ENCODE peak calls at places on chromosomes 12 and 14, in four cellular contexts. One of them, this sample, is unnamed.

GRCh38 chr12:78157199-78157598 is 326.5 kb downstream of the NAV3 start:
- DNase-seq in omental fat pad: no peak
- DNase-seq in endothelial cell of umbilical vein: no peak
- DNase-seq in fibroblast of mammary gland: peak
- DNase-seq in this sample: no peak

GRCh38 chr12:80837342-80837978 is 100.3 kb downstream of the LIN7A start:
- DNase-seq in omental fat pad: no peak
- DNase-seq in endothelial cell of umbilical vein: peak
- DNase-seq in fibroblast of mammary gland: peak
- DNase-seq in this sample: no peak

GRCh38 chr12:111055181-111055880 is 135.0 kb upstream of the MYL2 start:
- DNase-seq in omental fat pad: no peak
- DNase-seq in endothelial cell of umbilical vein: no peak
- DNase-seq in fibroblast of mammary gland: no peak
- DNase-seq in this sample: no peak

GRCh38 chr14:105328678-105329390 is 14.3 kb downstream of the PACS2 start:
- DNase-seq in omental fat pad: no peak
- DNase-seq in endothelial cell of umbilical vein: no peak
- DNase-seq in fibroblast of mammary gland: no peak
- DNase-seq in this sample: no peak

GRCh38 chr14:51963164-51963733 is 26.1 kb upstream of the RTRAF start:
- DNase-seq in omental fat pad: no peak
- DNase-seq in endothelial cell of umbilical vein: peak
- DNase-seq in fibroblast of mammary gland: no peak
- DNase-seq in this sample: no peak

GRCh38 chr14:51879170-51879569 is 18.8 kb downstream of the GNG2 start:
- DNase-seq in omental fat pad: no peak
- DNase-seq in endothelial cell of umbilical vein: no peak
- DNase-seq in fibroblast of mammary gland: no peak
- DNase-seq in this sample: no peak

GRCh38 chr14:76051717-76052459 is 66.3 kb downstream of the IFT43 start:
- DNase-seq in omental fat pad: no peak
- DNase-seq in endothelial cell of umbilical vein: no peak
- DNase-seq in fibroblast of mammary gland: no peak
- DNase-seq in this sample: no peak

GRCh38 chr12:3607821-3608220 is 116.8 kb downstream of the PRMT8 start:
- DNase-seq in omental fat pad: no peak
- DNase-seq in endothelial cell of umbilical vein: no peak
- DNase-seq in fibroblast of mammary gland: no peak
- DNase-seq in this sample: no peak

GRCh38 chr12:108955225-108955835 is 65.5 kb downstream of the SVOP start:
- DNase-seq in omental fat pad: no peak
- DNase-seq in endothelial cell of umbilical vein: peak
- DNase-seq in fibroblast of mammary gland: peak
- DNase-seq in this sample: no peak

GRCh38 chr14:50342211-50343080 is 30.3 kb downstream of the DMAC2L start:
- DNase-seq in omental fat pad: no peak
- DNase-seq in endothelial cell of umbilical vein: peak
- DNase-seq in fibroblast of mammary gland: peak
- DNase-seq in this sample: peak

GRCh38 chr12:121184425-121184824 is 25.5 kb upstream of the P2RX4 start:
- DNase-seq in omental fat pad: no peak
- DNase-seq in endothelial cell of umbilical vein: no peak
- DNase-seq in fibroblast of mammary gland: no peak
- DNase-seq in this sample: no peak

GRCh38 chr14:73773441-73774243 is 59.5 kb upstream of the PNMA1 start:
- DNase-seq in omental fat pad: no peak
- DNase-seq in endothelial cell of umbilical vein: no peak
- DNase-seq in fibroblast of mammary gland: no peak
- DNase-seq in this sample: no peak

GRCh38 chr12:82174383-82174782 is 183.8 kb downstream of the CCDC59 start:
- DNase-seq in omental fat pad: no peak
- DNase-seq in endothelial cell of umbilical vein: no peak
- DNase-seq in fibroblast of mammary gland: no peak
- DNase-seq in this sample: no peak

GRCh38 chr14:94051115-94051514 is 25.0 kb downstream of the OTUB2 start:
- DNase-seq in omental fat pad: no peak
- DNase-seq in endothelial cell of umbilical vein: peak
- DNase-seq in fibroblast of mammary gland: peak
- DNase-seq in this sample: no peak

GRCh38 chr12:108483213-108483920 is 31.7 kb upstream of the FICD start:
- DNase-seq in omental fat pad: no peak
- DNase-seq in endothelial cell of umbilical vein: no peak
- DNase-seq in fibroblast of mammary gland: no peak
- DNase-seq in this sample: no peak

GRCh38 chr14:92549853-92550244 is 36.3 kb downstream of the RIN3 start:
- DNase-seq in omental fat pad: no peak
- DNase-seq in endothelial cell of umbilical vein: no peak
- DNase-seq in fibroblast of mammary gland: peak
- DNase-seq in this sample: no peak

GRCh38 chr12:84763112-84763511 is 149.5 kb downstream of the SLC6A15 start:
- DNase-seq in omental fat pad: no peak
- DNase-seq in endothelial cell of umbilical vein: no peak
- DNase-seq in fibroblast of mammary gland: peak
- DNase-seq in this sample: no peak

GRCh38 chr14:55212611-55213010 is 21.2 kb upstream of the DLGAP5 start:
- DNase-seq in omental fat pad: no peak
- DNase-seq in endothelial cell of umbilical vein: no peak
- DNase-seq in fibroblast of mammary gland: peak
- DNase-seq in this sample: no peak

GRCh38 chr12:44015333-44015941 is 179.6 kb downstream of the TMEM117 start:
- DNase-seq in omental fat pad: no peak
- DNase-seq in endothelial cell of umbilical vein: peak
- DNase-seq in fibroblast of mammary gland: peak
- DNase-seq in this sample: no peak

GRCh38 chr12:67526129-67526528 is 122.4 kb upstream of the DYRK2 start:
- DNase-seq in omental fat pad: no peak
- DNase-seq in endothelial cell of umbilical vein: no peak
- DNase-seq in fibroblast of mammary gland: no peak
- DNase-seq in this sample: no peak

GRCh38 chr12:121595520-121595919 is 14.7 kb upstream of the KDM2B start:
- DNase-seq in omental fat pad: no peak
- DNase-seq in endothelial cell of umbilical vein: no peak
- DNase-seq in fibroblast of mammary gland: no peak
- DNase-seq in this sample: no peak

GRCh38 chr12:8675471-8676083 is 13.0 kb upstream of the MFAP5 start:
- DNase-seq in omental fat pad: no peak
- DNase-seq in endothelial cell of umbilical vein: peak
- DNase-seq in fibroblast of mammary gland: no peak
- DNase-seq in this sample: no peak

GRCh38 chr12:122997343-122998250 is 17.1 kb downstream of the ARL6IP4 start:
- DNase-seq in omental fat pad: no peak
- DNase-seq in endothelial cell of umbilical vein: no peak
- DNase-seq in fibroblast of mammary gland: no peak
- DNase-seq in this sample: no peak

GRCh38 chr12:104280703-104281458 is 22.7 kb upstream of the EID3 start:
- DNase-seq in omental fat pad: no peak
- DNase-seq in endothelial cell of umbilical vein: peak
- DNase-seq in fibroblast of mammary gland: peak
- DNase-seq in this sample: no peak

GRCh38 chr12:54338682-54339296 is 13.9 kb downstream of the COPZ1 start:
- DNase-seq in omental fat pad: no peak
- DNase-seq in endothelial cell of umbilical vein: no peak
- DNase-seq in fibroblast of mammary gland: peak
- DNase-seq in this sample: no peak

GRCh38 chr14:64732536-64733120 is 28.4 kb downstream of the PLEKHG3 start:
- DNase-seq in omental fat pad: no peak
- DNase-seq in endothelial cell of umbilical vein: no peak
- DNase-seq in fibroblast of mammary gland: no peak
- DNase-seq in this sample: no peak

GRCh38 chr12:50072198-50072907 is 12.8 kb upstream of the SMARCD1 start:
- DNase-seq in omental fat pad: no peak
- DNase-seq in endothelial cell of umbilical vein: no peak
- DNase-seq in fibroblast of mammary gland: no peak
- DNase-seq in this sample: no peak

GRCh38 chr12:50069069-50069468 is 11.7 kb downstream of the ASIC1 start:
- DNase-seq in omental fat pad: no peak
- DNase-seq in endothelial cell of umbilical vein: no peak
- DNase-seq in fibroblast of mammary gland: no peak
- DNase-seq in this sample: no peak

GRCh38 chr12:50073206-50073605 is 11.9 kb upstream of the SMARCD1 start:
- DNase-seq in omental fat pad: no peak
- DNase-seq in endothelial cell of umbilical vein: no peak
- DNase-seq in fibroblast of mammary gland: no peak
- DNase-seq in this sample: no peak

GRCh38 chr12:50073712-50074111 is 11.4 kb upstream of the SMARCD1 start:
- DNase-seq in omental fat pad: no peak
- DNase-seq in endothelial cell of umbilical vein: no peak
- DNase-seq in fibroblast of mammary gland: no peak
- DNase-seq in this sample: no peak

GRCh38 chr12:50070314-50071060 is 13.1 kb downstream of the ASIC1 start:
- DNase-seq in omental fat pad: no peak
- DNase-seq in endothelial cell of umbilical vein: peak
- DNase-seq in fibroblast of mammary gland: peak
- DNase-seq in this sample: no peak
- TF ChIP-seq CTCF in omental fat pad: peak
- TF ChIP-seq CTCF in endothelial cell of umbilical vein: peak
- TF ChIP-seq CTCF in fibroblast of mammary gland: peak
- TF ChIP-seq CTCF in this sample: peak

DNA sequence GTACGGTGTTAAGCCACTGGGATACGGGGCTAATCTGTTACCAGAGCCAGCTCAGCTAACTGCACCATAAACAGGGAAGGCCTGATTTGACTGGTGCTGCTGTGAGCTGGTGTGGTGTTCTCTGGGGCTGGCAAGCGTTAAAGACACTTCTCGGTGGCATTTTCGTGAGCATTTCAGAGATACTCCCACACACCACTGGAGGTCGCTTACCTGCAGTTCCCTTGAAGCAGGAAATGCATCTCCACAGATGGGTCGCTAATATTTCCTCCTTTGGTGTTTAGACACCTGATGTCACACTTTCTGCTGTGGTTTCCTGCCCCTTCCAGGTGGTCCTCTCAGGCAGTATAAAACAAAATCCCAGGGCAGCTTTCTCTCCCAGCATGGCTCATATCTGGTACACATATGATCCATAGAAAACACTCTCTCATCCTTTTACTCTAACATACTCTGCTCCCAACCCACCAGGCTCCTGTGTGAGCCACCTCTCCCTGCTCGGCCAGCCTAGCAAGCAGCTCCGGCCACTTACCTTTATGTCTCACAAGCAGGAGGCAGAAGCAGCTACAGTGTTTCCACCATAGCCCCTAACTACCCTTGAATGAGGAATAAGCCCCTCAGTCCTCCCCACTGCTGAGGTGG is 129.9 kb upstream of the GRIN2B start:
- DNase-seq in omental fat pad: no peak
- DNase-seq in endothelial cell of umbilical vein: no peak
- DNase-seq in fibroblast of mammary gland: no peak
- DNase-seq in this sample: no peak
- TF ChIP-seq CTCF in omental fat pad: no peak
- TF ChIP-seq CTCF in endothelial cell of umbilical vein: no peak
- TF ChIP-seq CTCF in fibroblast of mammary gland: no peak
- TF ChIP-seq CTCF in this sample: peak

DNA sequence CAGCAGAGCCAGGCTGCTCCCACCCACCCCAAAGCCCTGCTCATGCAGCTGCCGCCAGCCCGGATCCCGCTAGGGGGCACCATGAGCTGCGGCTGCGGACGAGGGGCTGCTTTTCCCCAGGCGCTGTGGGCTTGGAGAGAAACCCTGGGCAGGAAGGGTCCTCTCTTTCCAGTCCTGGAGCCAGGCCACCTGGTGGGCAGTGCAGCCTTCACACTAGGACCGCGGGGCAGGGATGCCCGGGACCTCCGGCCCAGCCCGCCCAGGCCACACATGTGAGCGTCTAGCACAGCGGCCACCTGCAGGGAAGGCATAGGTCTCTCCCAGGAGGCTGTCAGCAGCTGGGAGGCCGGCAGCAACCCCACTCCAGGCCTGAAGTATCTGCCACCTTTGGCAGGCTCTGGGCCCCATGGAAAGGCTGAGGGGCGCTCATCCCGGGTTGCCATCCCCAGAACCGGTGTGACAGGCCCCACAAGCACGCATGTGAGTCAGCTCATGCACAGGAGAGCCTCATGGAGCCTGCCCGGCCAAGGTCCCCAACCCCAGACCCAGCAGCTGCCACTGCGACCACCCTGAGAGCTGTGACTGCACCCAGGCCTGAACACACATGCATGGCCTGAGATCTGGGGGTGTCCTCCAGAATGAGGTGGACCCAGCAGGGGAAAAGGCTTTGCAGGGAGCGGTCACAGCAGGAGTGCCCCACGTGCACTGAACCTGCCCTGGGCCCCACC is 280.0 kb upstream of the RTL1 start:
- DNase-seq in omental fat pad: peak
- DNase-seq in endothelial cell of umbilical vein: peak
- DNase-seq in fibroblast of mammary gland: no peak
- DNase-seq in this sample: no peak
- TF ChIP-seq CTCF in omental fat pad: no peak
- TF ChIP-seq CTCF in endothelial cell of umbilical vein: peak
- TF ChIP-seq CTCF in fibroblast of mammary gland: no peak
- TF ChIP-seq CTCF in this sample: peak

GRCh38 chr14:91339606-91340369 is 77.8 kb downstream of the CCDC88C start:
- DNase-seq in omental fat pad: no peak
- DNase-seq in endothelial cell of umbilical vein: no peak
- DNase-seq in fibroblast of mammary gland: no peak
- DNase-seq in this sample: no peak

GRCh38 chr14:91342243-91342760 is 75.3 kb downstream of the CCDC88C start:
- DNase-seq in omental fat pad: no peak
- DNase-seq in endothelial cell of umbilical vein: no peak
- DNase-seq in fibroblast of mammary gland: no peak
- DNase-seq in this sample: no peak

GRCh38 chr14:91343051-91343450 is 74.6 kb downstream of the CCDC88C start:
- DNase-seq in omental fat pad: no peak
- DNase-seq in endothelial cell of umbilical vein: no peak
- DNase-seq in fibroblast of mammary gland: no peak
- DNase-seq in this sample: no peak

GRCh38 chr14:91339076-91339475 is 78.5 kb downstream of the CCDC88C start:
- DNase-seq in omental fat pad: no peak
- DNase-seq in endothelial cell of umbilical vein: no peak
- DNase-seq in fibroblast of mammary gland: no peak
- DNase-seq in this sample: no peak

DNA sequence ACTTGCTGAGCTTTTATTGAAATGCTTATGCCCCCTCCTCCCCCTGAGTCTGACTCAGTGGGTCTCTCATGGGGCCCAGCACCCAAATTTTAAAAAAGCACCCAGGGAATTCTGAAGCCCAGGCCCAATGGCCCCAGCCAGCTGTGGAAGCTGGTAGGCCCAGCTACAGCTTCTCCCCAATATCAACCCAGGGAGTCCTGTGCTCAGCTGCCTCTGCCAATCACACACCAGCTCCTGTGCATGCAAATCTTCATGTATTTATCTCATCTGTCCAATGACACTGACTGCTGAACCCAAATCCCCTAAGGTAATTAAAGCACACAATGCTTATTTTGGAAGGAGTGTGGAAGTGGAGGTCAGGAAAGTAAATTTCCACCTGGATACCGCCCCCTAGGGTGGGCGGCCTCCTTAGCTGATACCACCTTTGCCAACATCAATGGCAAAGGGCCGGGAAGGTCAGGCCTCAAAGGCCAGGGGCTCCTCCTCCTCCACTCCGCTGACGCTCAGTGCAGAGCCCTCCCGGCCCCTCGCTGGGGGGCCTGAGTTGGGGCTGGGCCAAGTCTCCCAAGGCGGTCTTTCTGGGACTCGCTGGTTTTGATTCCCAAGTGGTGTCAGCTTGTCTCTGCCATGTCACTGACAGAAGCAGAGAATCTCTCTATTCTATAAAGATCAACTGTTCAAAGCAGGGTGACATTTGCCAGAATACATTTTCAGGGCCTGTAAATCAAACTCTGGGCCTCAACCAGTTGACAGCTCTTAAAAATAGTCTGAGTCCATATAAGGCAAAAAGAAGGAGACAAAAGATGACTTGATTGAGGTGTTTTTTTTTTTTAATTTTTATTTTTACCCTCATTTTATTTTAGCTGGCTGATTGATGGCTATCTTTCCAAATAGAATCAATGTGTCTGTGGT is 76.0 kb downstream of the CCDC88C start:
- DNase-seq in omental fat pad: no peak
- DNase-seq in endothelial cell of umbilical vein: no peak
- DNase-seq in fibroblast of mammary gland: no peak
- DNase-seq in this sample: no peak
- TF ChIP-seq CTCF in omental fat pad: no peak
- TF ChIP-seq CTCF in endothelial cell of umbilical vein: no peak
- TF ChIP-seq CTCF in fibroblast of mammary gland: no peak
- TF ChIP-seq CTCF in this sample: no peak